ENCODE peak calls at places on chromosomes 16 and 17, in nine cellular contexts. One of them, this sample, is unnamed.
A peak's percentile ranks its signal among the peaks of the same experiment; 100 is the strongest.

GRCh38 chr16:54422159-54422558 is 135.6 kb upstream of the IRX3 start:
- DNase-seq in T1000: no peak
- DNase-seq in mucosa of gallbladder: no peak
- DNase-seq in lower lobe of right lung: no peak
- DNase-seq in body of pancreas: peak; percentile 53
- DNase-seq in epithelial cell of esophagus: no peak
- DNase-seq in activated T-helper 1 cell treated with anti-CD3 and anti-CD28 coated beads, Interleukin-2, amount 50 U/mL, for 16 hours: no peak
- DNase-seq in stimulated activated naive B cell treated with anti-CD40 and anti-IgM and Interleukin-4, amounts not matched to agents 10 μg/mL and 1 μg/mL and 100 μg/mL, for 72 hours: no peak
- DNase-seq in astrocyte: no peak
- DNase-seq in this sample: no peak

GRCh38 chr17:40518401-40519088 is 17.1 kb upstream of the TNS4 start:
- DNase-seq in T1000: no peak
- DNase-seq in mucosa of gallbladder: no peak
- DNase-seq in lower lobe of right lung: no peak
- DNase-seq in body of pancreas: no peak
- DNase-seq in epithelial cell of esophagus: peak; percentile 91
- DNase-seq in activated T-helper 1 cell treated with anti-CD3 and anti-CD28 coated beads, Interleukin-2, amount 50 U/mL, for 16 hours: no peak
- DNase-seq in stimulated activated naive B cell treated with anti-CD40 and anti-IgM and Interleukin-4, amounts not matched to agents 10 μg/mL and 1 μg/mL and 100 μg/mL, for 72 hours: no peak
- DNase-seq in astrocyte: peak; percentile 49
- DNase-seq in this sample: no peak

GRCh38 chr17:75571197-75571884 is 16.3 kb upstream of the MYO15B start:
- DNase-seq in T1000: no peak
- DNase-seq in mucosa of gallbladder: no peak
- DNase-seq in lower lobe of right lung: peak; percentile 76
- DNase-seq in body of pancreas: peak; percentile 74
- DNase-seq in epithelial cell of esophagus: no peak
- DNase-seq in activated T-helper 1 cell treated with anti-CD3 and anti-CD28 coated beads, Interleukin-2, amount 50 U/mL, for 16 hours: no peak
- DNase-seq in stimulated activated naive B cell treated with anti-CD40 and anti-IgM and Interleukin-4, amounts not matched to agents 10 μg/mL and 1 μg/mL and 100 μg/mL, for 72 hours: peak; percentile 79
- DNase-seq in astrocyte: no peak
- DNase-seq in this sample: no peak

GRCh38 chr16:76749780-76750375 is 441.1 kb upstream of the MON1B start:
- DNase-seq in T1000: no peak
- DNase-seq in mucosa of gallbladder: no peak
- DNase-seq in lower lobe of right lung: no peak
- DNase-seq in body of pancreas: no peak
- DNase-seq in epithelial cell of esophagus: no peak
- DNase-seq in activated T-helper 1 cell treated with anti-CD3 and anti-CD28 coated beads, Interleukin-2, amount 50 U/mL, for 16 hours: no peak
- DNase-seq in stimulated activated naive B cell treated with anti-CD40 and anti-IgM and Interleukin-4, amounts not matched to agents 10 μg/mL and 1 μg/mL and 100 μg/mL, for 72 hours: no peak
- DNase-seq in astrocyte: no peak
- DNase-seq in this sample: no peak

GRCh38 chr16:10883004-10883403 is 6.0 kb downstream of the CIITA start:
- DNase-seq in T1000: no peak
- DNase-seq in mucosa of gallbladder: peak; percentile 63
- DNase-seq in lower lobe of right lung: peak; percentile 57
- DNase-seq in body of pancreas: peak; percentile 31
- DNase-seq in epithelial cell of esophagus: peak; percentile 41
- DNase-seq in activated T-helper 1 cell treated with anti-CD3 and anti-CD28 coated beads, Interleukin-2, amount 50 U/mL, for 16 hours: no peak
- DNase-seq in stimulated activated naive B cell treated with anti-CD40 and anti-IgM and Interleukin-4, amounts not matched to agents 10 μg/mL and 1 μg/mL and 100 μg/mL, for 72 hours: no peak
- DNase-seq in astrocyte: no peak
- DNase-seq in this sample: no peak

GRCh38 chr17:78478757-78479297 is 98.4 kb downstream of the DNAH17 start:
- DNase-seq in T1000: no peak
- DNase-seq in mucosa of gallbladder: no peak
- DNase-seq in lower lobe of right lung: no peak
- DNase-seq in body of pancreas: no peak
- DNase-seq in epithelial cell of esophagus: no peak
- DNase-seq in activated T-helper 1 cell treated with anti-CD3 and anti-CD28 coated beads, Interleukin-2, amount 50 U/mL, for 16 hours: no peak
- DNase-seq in stimulated activated naive B cell treated with anti-CD40 and anti-IgM and Interleukin-4, amounts not matched to agents 10 μg/mL and 1 μg/mL and 100 μg/mL, for 72 hours: no peak
- DNase-seq in astrocyte: no peak
- DNase-seq in this sample: no peak

GRCh38 chr16:28992496-28992895 is 7.6 kb downstream of the LAT start:
- DNase-seq in T1000: no peak
- DNase-seq in mucosa of gallbladder: no peak
- DNase-seq in lower lobe of right lung: no peak
- DNase-seq in body of pancreas: no peak
- DNase-seq in epithelial cell of esophagus: no peak
- DNase-seq in activated T-helper 1 cell treated with anti-CD3 and anti-CD28 coated beads, Interleukin-2, amount 50 U/mL, for 16 hours: no peak
- DNase-seq in stimulated activated naive B cell treated with anti-CD40 and anti-IgM and Interleukin-4, amounts not matched to agents 10 μg/mL and 1 μg/mL and 100 μg/mL, for 72 hours: no peak
- DNase-seq in astrocyte: no peak
- DNase-seq in this sample: no peak

GRCh38 chr16:53743149-53743566 is 39.2 kb downstream of the FTO start:
- DNase-seq in T1000: no peak
- DNase-seq in mucosa of gallbladder: no peak
- DNase-seq in lower lobe of right lung: no peak
- DNase-seq in body of pancreas: peak; percentile 7
- DNase-seq in epithelial cell of esophagus: peak; percentile 62
- DNase-seq in activated T-helper 1 cell treated with anti-CD3 and anti-CD28 coated beads, Interleukin-2, amount 50 U/mL, for 16 hours: no peak
- DNase-seq in stimulated activated naive B cell treated with anti-CD40 and anti-IgM and Interleukin-4, amounts not matched to agents 10 μg/mL and 1 μg/mL and 100 μg/mL, for 72 hours: no peak
- DNase-seq in astrocyte: no peak
- DNase-seq in this sample: peak; percentile 39

GRCh38 chr16:48897698-48898205 is 287.8 kb upstream of the N4BP1 start:
- DNase-seq in T1000: no peak
- DNase-seq in mucosa of gallbladder: no peak
- DNase-seq in lower lobe of right lung: no peak
- DNase-seq in body of pancreas: no peak
- DNase-seq in epithelial cell of esophagus: no peak
- DNase-seq in activated T-helper 1 cell treated with anti-CD3 and anti-CD28 coated beads, Interleukin-2, amount 50 U/mL, for 16 hours: no peak
- DNase-seq in stimulated activated naive B cell treated with anti-CD40 and anti-IgM and Interleukin-4, amounts not matched to agents 10 μg/mL and 1 μg/mL and 100 μg/mL, for 72 hours: no peak
- DNase-seq in astrocyte: no peak
- DNase-seq in this sample: no peak

GRCh38 chr16:69217433-69217832 is 30.5 kb downstream of the SNTB2 start:
- DNase-seq in T1000: no peak
- DNase-seq in mucosa of gallbladder: no peak
- DNase-seq in lower lobe of right lung: no peak
- DNase-seq in body of pancreas: peak; percentile 14
- DNase-seq in epithelial cell of esophagus: peak; percentile 65
- DNase-seq in activated T-helper 1 cell treated with anti-CD3 and anti-CD28 coated beads, Interleukin-2, amount 50 U/mL, for 16 hours: no peak
- DNase-seq in stimulated activated naive B cell treated with anti-CD40 and anti-IgM and Interleukin-4, amounts not matched to agents 10 μg/mL and 1 μg/mL and 100 μg/mL, for 72 hours: no peak
- DNase-seq in astrocyte: peak; percentile 73
- DNase-seq in this sample: peak; percentile 72

GRCh38 chr17:76196675-76197074 is 43.6 kb downstream of the RNF157 start:
- DNase-seq in T1000: no peak
- DNase-seq in mucosa of gallbladder: no peak
- DNase-seq in lower lobe of right lung: no peak
- DNase-seq in body of pancreas: peak; percentile 57
- DNase-seq in epithelial cell of esophagus: no peak
- DNase-seq in activated T-helper 1 cell treated with anti-CD3 and anti-CD28 coated beads, Interleukin-2, amount 50 U/mL, for 16 hours: no peak
- DNase-seq in stimulated activated naive B cell treated with anti-CD40 and anti-IgM and Interleukin-4, amounts not matched to agents 10 μg/mL and 1 μg/mL and 100 μg/mL, for 72 hours: no peak
- DNase-seq in astrocyte: no peak
- DNase-seq in this sample: no peak

GRCh38 chr16:30574678-30575077 is 3.2 kb upstream of the ZNF688 start:
- DNase-seq in T1000: no peak
- DNase-seq in mucosa of gallbladder: no peak
- DNase-seq in lower lobe of right lung: no peak
- DNase-seq in body of pancreas: no peak
- DNase-seq in epithelial cell of esophagus: no peak
- DNase-seq in activated T-helper 1 cell treated with anti-CD3 and anti-CD28 coated beads, Interleukin-2, amount 50 U/mL, for 16 hours: no peak
- DNase-seq in stimulated activated naive B cell treated with anti-CD40 and anti-IgM and Interleukin-4, amounts not matched to agents 10 μg/mL and 1 μg/mL and 100 μg/mL, for 72 hours: no peak
- DNase-seq in astrocyte: no peak
- DNase-seq in this sample: no peak

GRCh38 chr16:65339062-65339461 is 217.2 kb upstream of the CDH11 start:
- DNase-seq in T1000: no peak
- DNase-seq in mucosa of gallbladder: no peak
- DNase-seq in lower lobe of right lung: no peak
- DNase-seq in body of pancreas: no peak
- DNase-seq in epithelial cell of esophagus: no peak
- DNase-seq in activated T-helper 1 cell treated with anti-CD3 and anti-CD28 coated beads, Interleukin-2, amount 50 U/mL, for 16 hours: no peak
- DNase-seq in stimulated activated naive B cell treated with anti-CD40 and anti-IgM and Interleukin-4, amounts not matched to agents 10 μg/mL and 1 μg/mL and 100 μg/mL, for 72 hours: no peak
- DNase-seq in astrocyte: no peak
- DNase-seq in this sample: no peak

GRCh38 chr17:64780096-64781012 is 118.2 kb upstream of the SMURF2 start:
- DNase-seq in T1000: no peak
- DNase-seq in mucosa of gallbladder: peak; percentile 55
- DNase-seq in lower lobe of right lung: peak; percentile 89
- DNase-seq in body of pancreas: peak; percentile 75
- DNase-seq in epithelial cell of esophagus: peak; percentile 78
- DNase-seq in activated T-helper 1 cell treated with anti-CD3 and anti-CD28 coated beads, Interleukin-2, amount 50 U/mL, for 16 hours: peak; percentile 65
- DNase-seq in stimulated activated naive B cell treated with anti-CD40 and anti-IgM and Interleukin-4, amounts not matched to agents 10 μg/mL and 1 μg/mL and 100 μg/mL, for 72 hours: peak; percentile 40
- DNase-seq in astrocyte: peak; percentile 10
- DNase-seq in this sample: peak; percentile 5

GRCh38 chr17:79615446-79615845 is 4.6 kb upstream of the RBFOX3 start:
- DNase-seq in T1000: no peak
- DNase-seq in mucosa of gallbladder: no peak
- DNase-seq in lower lobe of right lung: no peak
- DNase-seq in body of pancreas: no peak
- DNase-seq in epithelial cell of esophagus: no peak
- DNase-seq in activated T-helper 1 cell treated with anti-CD3 and anti-CD28 coated beads, Interleukin-2, amount 50 U/mL, for 16 hours: no peak
- DNase-seq in stimulated activated naive B cell treated with anti-CD40 and anti-IgM and Interleukin-4, amounts not matched to agents 10 μg/mL and 1 μg/mL and 100 μg/mL, for 72 hours: no peak
- DNase-seq in astrocyte: no peak
- DNase-seq in this sample: no peak

GRCh38 chr16:85234310-85235235 is 122.3 kb upstream of the CIBAR2 start:
- DNase-seq in T1000: no peak
- DNase-seq in mucosa of gallbladder: peak; percentile 41
- DNase-seq in lower lobe of right lung: peak; percentile 56
- DNase-seq in body of pancreas: peak; percentile 48
- DNase-seq in epithelial cell of esophagus: no peak
- DNase-seq in activated T-helper 1 cell treated with anti-CD3 and anti-CD28 coated beads, Interleukin-2, amount 50 U/mL, for 16 hours: no peak
- DNase-seq in stimulated activated naive B cell treated with anti-CD40 and anti-IgM and Interleukin-4, amounts not matched to agents 10 μg/mL and 1 μg/mL and 100 μg/mL, for 72 hours: no peak
- DNase-seq in astrocyte: peak; percentile 76
- DNase-seq in this sample: peak; percentile 82

GRCh38 chr17:40314557-40314953 is 5.6 kb downstream of the RARA start:
- DNase-seq in T1000: peak; percentile 94
- DNase-seq in mucosa of gallbladder: peak; percentile 94
- DNase-seq in lower lobe of right lung: peak; percentile 97
- DNase-seq in body of pancreas: peak; percentile 95
- DNase-seq in epithelial cell of esophagus: peak; percentile 99
- DNase-seq in activated T-helper 1 cell treated with anti-CD3 and anti-CD28 coated beads, Interleukin-2, amount 50 U/mL, for 16 hours: peak; percentile 82
- DNase-seq in stimulated activated naive B cell treated with anti-CD40 and anti-IgM and Interleukin-4, amounts not matched to agents 10 μg/mL and 1 μg/mL and 100 μg/mL, for 72 hours: peak; percentile 81
- DNase-seq in astrocyte: peak; percentile 80
- DNase-seq in this sample: peak; percentile 88

GRCh38 chr17:14011740-14012405 is 57.4 kb upstream of the COX10 start:
- DNase-seq in T1000: no peak
- DNase-seq in mucosa of gallbladder: no peak
- DNase-seq in lower lobe of right lung: no peak
- DNase-seq in body of pancreas: peak; percentile 39
- DNase-seq in epithelial cell of esophagus: no peak
- DNase-seq in activated T-helper 1 cell treated with anti-CD3 and anti-CD28 coated beads, Interleukin-2, amount 50 U/mL, for 16 hours: no peak
- DNase-seq in stimulated activated naive B cell treated with anti-CD40 and anti-IgM and Interleukin-4, amounts not matched to agents 10 μg/mL and 1 μg/mL and 100 μg/mL, for 72 hours: no peak
- DNase-seq in astrocyte: no peak
- DNase-seq in this sample: no peak

GRCh38 chr17:75685508-75685907 is 18.4 kb downstream of the SAP30BP start:
- DNase-seq in T1000: no peak
- DNase-seq in mucosa of gallbladder: no peak
- DNase-seq in lower lobe of right lung: no peak
- DNase-seq in body of pancreas: no peak
- DNase-seq in epithelial cell of esophagus: peak; percentile 66
- DNase-seq in activated T-helper 1 cell treated with anti-CD3 and anti-CD28 coated beads, Interleukin-2, amount 50 U/mL, for 16 hours: no peak
- DNase-seq in stimulated activated naive B cell treated with anti-CD40 and anti-IgM and Interleukin-4, amounts not matched to agents 10 μg/mL and 1 μg/mL and 100 μg/mL, for 72 hours: no peak
- DNase-seq in astrocyte: peak; percentile 41
- DNase-seq in this sample: no peak

GRCh38 chr16:85536411-85537330 is 76.5 kb upstream of the GSE1 start:
- DNase-seq in T1000: no peak
- DNase-seq in mucosa of gallbladder: no peak
- DNase-seq in lower lobe of right lung: no peak
- DNase-seq in body of pancreas: no peak
- DNase-seq in epithelial cell of esophagus: no peak
- DNase-seq in activated T-helper 1 cell treated with anti-CD3 and anti-CD28 coated beads, Interleukin-2, amount 50 U/mL, for 16 hours: no peak
- DNase-seq in stimulated activated naive B cell treated with anti-CD40 and anti-IgM and Interleukin-4, amounts not matched to agents 10 μg/mL and 1 μg/mL and 100 μg/mL, for 72 hours: no peak
- DNase-seq in astrocyte: no peak
- DNase-seq in this sample: no peak

GRCh38 chr17:57782051-57782490 is 37.0 kb upstream of the CCDC182 start:
- DNase-seq in T1000: no peak
- DNase-seq in mucosa of gallbladder: no peak
- DNase-seq in lower lobe of right lung: no peak
- DNase-seq in body of pancreas: peak; percentile 9
- DNase-seq in epithelial cell of esophagus: no peak
- DNase-seq in activated T-helper 1 cell treated with anti-CD3 and anti-CD28 coated beads, Interleukin-2, amount 50 U/mL, for 16 hours: no peak
- DNase-seq in stimulated activated naive B cell treated with anti-CD40 and anti-IgM and Interleukin-4, amounts not matched to agents 10 μg/mL and 1 μg/mL and 100 μg/mL, for 72 hours: no peak
- DNase-seq in astrocyte: no peak
- DNase-seq in this sample: no peak

GRCh38 chr17:3911271-3912053 is 4.8 kb downstream of the P2RX1 start:
- DNase-seq in T1000: no peak
- DNase-seq in mucosa of gallbladder: no peak
- DNase-seq in lower lobe of right lung: no peak
- DNase-seq in body of pancreas: no peak
- DNase-seq in epithelial cell of esophagus: no peak
- DNase-seq in activated T-helper 1 cell treated with anti-CD3 and anti-CD28 coated beads, Interleukin-2, amount 50 U/mL, for 16 hours: peak; percentile 45
- DNase-seq in stimulated activated naive B cell treated with anti-CD40 and anti-IgM and Interleukin-4, amounts not matched to agents 10 μg/mL and 1 μg/mL and 100 μg/mL, for 72 hours: peak; percentile 89
- DNase-seq in astrocyte: no peak
- DNase-seq in this sample: no peak

GRCh38 chr16:85402910-85403692 is 210.0 kb upstream of the GSE1 start:
- DNase-seq in T1000: no peak
- DNase-seq in mucosa of gallbladder: no peak
- DNase-seq in lower lobe of right lung: peak; percentile 45
- DNase-seq in body of pancreas: peak; percentile 7
- DNase-seq in epithelial cell of esophagus: peak; percentile 30
- DNase-seq in activated T-helper 1 cell treated with anti-CD3 and anti-CD28 coated beads, Interleukin-2, amount 50 U/mL, for 16 hours: no peak
- DNase-seq in stimulated activated naive B cell treated with anti-CD40 and anti-IgM and Interleukin-4, amounts not matched to agents 10 μg/mL and 1 μg/mL and 100 μg/mL, for 72 hours: no peak
- DNase-seq in astrocyte: peak; percentile 76
- DNase-seq in this sample: no peak

GRCh38 chr17:37476431-37477130 is 13.1 kb upstream of the DUSP14 start:
- DNase-seq in T1000: no peak
- DNase-seq in mucosa of gallbladder: peak; percentile 20
- DNase-seq in lower lobe of right lung: no peak
- DNase-seq in body of pancreas: no peak
- DNase-seq in epithelial cell of esophagus: peak; percentile 92
- DNase-seq in activated T-helper 1 cell treated with anti-CD3 and anti-CD28 coated beads, Interleukin-2, amount 50 U/mL, for 16 hours: no peak
- DNase-seq in stimulated activated naive B cell treated with anti-CD40 and anti-IgM and Interleukin-4, amounts not matched to agents 10 μg/mL and 1 μg/mL and 100 μg/mL, for 72 hours: no peak
- DNase-seq in astrocyte: no peak
- DNase-seq in this sample: peak; percentile 82

GRCh38 chr17:29179232-29180036 is 764 bp downstream of the MYO18A start:
- DNase-seq in T1000: no peak
- DNase-seq in mucosa of gallbladder: no peak
- DNase-seq in lower lobe of right lung: peak; percentile 83
- DNase-seq in body of pancreas: peak; percentile 95
- DNase-seq in epithelial cell of esophagus: peak; percentile 88
- DNase-seq in activated T-helper 1 cell treated with anti-CD3 and anti-CD28 coated beads, Interleukin-2, amount 50 U/mL, for 16 hours: no peak
- DNase-seq in stimulated activated naive B cell treated with anti-CD40 and anti-IgM and Interleukin-4, amounts not matched to agents 10 μg/mL and 1 μg/mL and 100 μg/mL, for 72 hours: no peak
- DNase-seq in astrocyte: no peak
- DNase-seq in this sample: no peak

GRCh38 chr16:69859105-69859969 is 91.8 kb upstream of the CLEC18A start:
- DNase-seq in T1000: no peak
- DNase-seq in mucosa of gallbladder: peak; percentile 34
- DNase-seq in lower lobe of right lung: no peak
- DNase-seq in body of pancreas: peak; percentile 82
- DNase-seq in epithelial cell of esophagus: peak; percentile 55
- DNase-seq in activated T-helper 1 cell treated with anti-CD3 and anti-CD28 coated beads, Interleukin-2, amount 50 U/mL, for 16 hours: no peak
- DNase-seq in stimulated activated naive B cell treated with anti-CD40 and anti-IgM and Interleukin-4, amounts not matched to agents 10 μg/mL and 1 μg/mL and 100 μg/mL, for 72 hours: peak; percentile 3
- DNase-seq in astrocyte: no peak
- DNase-seq in this sample: no peak

GRCh38 chr16:30368792-30369090 is 1.6 kb downstream of the TBC1D10B start:
- DNase-seq in T1000: no peak
- DNase-seq in mucosa of gallbladder: no peak
- DNase-seq in lower lobe of right lung: no peak
- DNase-seq in body of pancreas: no peak
- DNase-seq in epithelial cell of esophagus: no peak
- DNase-seq in activated T-helper 1 cell treated with anti-CD3 and anti-CD28 coated beads, Interleukin-2, amount 50 U/mL, for 16 hours: no peak
- DNase-seq in stimulated activated naive B cell treated with anti-CD40 and anti-IgM and Interleukin-4, amounts not matched to agents 10 μg/mL and 1 μg/mL and 100 μg/mL, for 72 hours: no peak
- DNase-seq in astrocyte: no peak
- DNase-seq in this sample: no peak

GRCh38 chr17:79633154-79633553 is 22.3 kb upstream of the RBFOX3 start:
- DNase-seq in T1000: no peak
- DNase-seq in mucosa of gallbladder: no peak
- DNase-seq in lower lobe of right lung: peak; percentile 26
- DNase-seq in body of pancreas: no peak
- DNase-seq in epithelial cell of esophagus: no peak
- DNase-seq in activated T-helper 1 cell treated with anti-CD3 and anti-CD28 coated beads, Interleukin-2, amount 50 U/mL, for 16 hours: no peak
- DNase-seq in stimulated activated naive B cell treated with anti-CD40 and anti-IgM and Interleukin-4, amounts not matched to agents 10 μg/mL and 1 μg/mL and 100 μg/mL, for 72 hours: no peak
- DNase-seq in astrocyte: no peak
- DNase-seq in this sample: no peak

GRCh38 chr16:27745348-27745747 is 195.4 kb downstream of the KATNIP start:
- DNase-seq in T1000: no peak
- DNase-seq in mucosa of gallbladder: no peak
- DNase-seq in lower lobe of right lung: no peak
- DNase-seq in body of pancreas: no peak
- DNase-seq in epithelial cell of esophagus: no peak
- DNase-seq in activated T-helper 1 cell treated with anti-CD3 and anti-CD28 coated beads, Interleukin-2, amount 50 U/mL, for 16 hours: no peak
- DNase-seq in stimulated activated naive B cell treated with anti-CD40 and anti-IgM and Interleukin-4, amounts not matched to agents 10 μg/mL and 1 μg/mL and 100 μg/mL, for 72 hours: no peak
- DNase-seq in astrocyte: no peak
- DNase-seq in this sample: peak; percentile 5

GRCh38 chr16:56409195-56409594 is 16.1 kb downstream of the AMFR start:
- DNase-seq in T1000: no peak
- DNase-seq in mucosa of gallbladder: peak; percentile 70
- DNase-seq in lower lobe of right lung: no peak
- DNase-seq in body of pancreas: peak; percentile 51
- DNase-seq in epithelial cell of esophagus: peak; percentile 91
- DNase-seq in activated T-helper 1 cell treated with anti-CD3 and anti-CD28 coated beads, Interleukin-2, amount 50 U/mL, for 16 hours: no peak
- DNase-seq in stimulated activated naive B cell treated with anti-CD40 and anti-IgM and Interleukin-4, amounts not matched to agents 10 μg/mL and 1 μg/mL and 100 μg/mL, for 72 hours: no peak
- DNase-seq in astrocyte: no peak
- DNase-seq in this sample: peak; percentile 30

This sample was measured in HCEC 1CT.